ENCODE peak calls at places on chromosomes 4 and X, in four cellular contexts. J is tibial nerve, A is suprapubic skin, E is HAP-1. T is an unnamed sample. For H3K27me3, the result is how much of the 10 kb centered on the place peaks cover.

GRCh38 chr4:99207911-99208718 is 10.9 kb downstream of the ADH6 start:
- DNase-seq in A (no peak), J (no peak), E (no peak), T (no peak)

GRCh38 chr4:140252742-140253555 is 99.0 kb upstream of the MAML3 start:
- DNase-seq in E (peak), J (peak), A (peak), T (no peak)

GRCh38 chrX:153645921-153646481 is 1.0 kb upstream of the DUSP9 start:
- DNase-seq in A (no peak), J (no peak), E (no peak), T (peak)

GRCh38 chr4:152283806-152284470 is 252.0 kb downstream of the FBXW7 start:
- DNase-seq in E (no peak), A (no peak), J (no peak), T (no peak)

GRCh38 chrX:41499984-41500383 is 52.8 kb downstream of the NYX start:
- DNase-seq in A (no peak), J (no peak), E (no peak), T (peak)

GRCh38 chr4:153153339-153153851 is 50.8 kb upstream of the TRIM2 start:
- DNase-seq in E (peak), J (no peak), A (peak), T (no peak)

GRCh38 chr4:150943831-150944230 is 71.3 kb downstream of the LRBA start:
- DNase-seq in J (no peak), E (no peak), A (no peak), T (no peak)

GRCh38 chr4:45475490-45475889 is 648.4 kb downstream of the GABRG1 start:
- DNase-seq in E (no peak), J (no peak), A (no peak), T (no peak)

GRCh38 chr4:915595-915994 is 16.5 kb downstream of the GAK start:
- DNase-seq in E (no peak), J (no peak), A (no peak), T (no peak)

GRCh38 chr4:146333895-146334262 is 119.5 kb downstream of the REELD1 start:
- DNase-seq in J (no peak), A (no peak), E (no peak), T (no peak)

GRCh38 chr4:53763813-53764597 is 172.7 kb upstream of the LNX1 start:
- DNase-seq in A (no peak), J (no peak), E (no peak), T (no peak)

GRCh38 chr4:13611283-13611842 is 16.2 kb downstream of the BOD1L1 start:
- DNase-seq in A (no peak), J (no peak), E (no peak), T (no peak)

GRCh38 chr4:89305712-89306437 is 1.7 kb downstream of the GPRIN3 start:
- DNase-seq in A (no peak), E (no peak), J (no peak), T (no peak)

GRCh38 chr4:8148785-8149435 is 9.7 kb downstream of the ABLIM2 start:
- DNase-seq in E (no peak), A (no peak), J (no peak), T (no peak)

GRCh38 chrX:16559206-16559619 is 90.7 kb upstream of the S100G start:
- DNase-seq in J (no peak), E (no peak), A (no peak), T (no peak)

GRCh38 chr4:21469438-21470032 is 479.0 kb downstream of the KCNIP4 start:
- DNase-seq in J (no peak), E (peak), A (no peak), T (no peak)

GRCh38 chrX:145820825-145821224 is 3.2 kb downstream of the SLITRK2 start:
- DNase-seq in A (no peak), J (no peak), E (no peak), T (no peak)

GRCh38 chr4:17068396-17068795 is 170.0 kb upstream of the LDB2 start:
- DNase-seq in J (no peak), E (no peak), A (no peak), T (no peak)

GRCh38 chr4:31692407-31692940 is 972.3 kb downstream of the PCDH7 start:
- DNase-seq in E (no peak), A (no peak), J (no peak), T (no peak)

GRCh38 chrX:20060961-20061868 is 55.5 kb downstream of the MAP7D2 start:
- DNase-seq in E (no peak), J (no peak), A (no peak), T (no peak)

GRCh38 chrX:41377624-41378023 is 43.7 kb downstream of the DDX3X start:
- DNase-seq in E (no peak), J (no peak), A (no peak), T (no peak)

GRCh38 chr4:10403633-10404445 is 53.4 kb downstream of the ZNF518B start:
- DNase-seq in A (no peak), E (peak), J (no peak), T (no peak)

GRCh38 chrX:56783450-56783831 is 54.4 kb downstream of the NBDY start:
- DNase-seq in A (peak), J (no peak), E (no peak), T (no peak)

GRCh38 chr4:150032541-150032940 is 45.7 kb upstream of the DCLK2 start:
- DNase-seq in A (no peak), E (no peak), J (no peak), T (no peak)

GRCh38 chrX:139093201-139093600 is 381.7 kb upstream of the FGF13 start:
- DNase-seq in E (no peak), J (no peak), A (no peak), T (no peak)

GRCh38 chrX:51891821-51892551 is 1.4 kb upstream of the MAGED1 start:
- DNase-seq in E (no peak), A (peak), J (peak), T (peak)

GRCh38 chr4:107825072-107825789 is 499 bp downstream of the SGMS2 start:
- DNase-seq in J (no peak), E (peak), A (peak), T (peak)

GRCh38 chr4:2313366-2313765 is 51.5 kb upstream of the MXD4 start:
- DNase-seq in A (no peak), E (no peak), J (no peak), T (no peak)
- H3K27me3 ChIP-seq in A (under half), E (under half), J (under half), T (under half)

DNA sequence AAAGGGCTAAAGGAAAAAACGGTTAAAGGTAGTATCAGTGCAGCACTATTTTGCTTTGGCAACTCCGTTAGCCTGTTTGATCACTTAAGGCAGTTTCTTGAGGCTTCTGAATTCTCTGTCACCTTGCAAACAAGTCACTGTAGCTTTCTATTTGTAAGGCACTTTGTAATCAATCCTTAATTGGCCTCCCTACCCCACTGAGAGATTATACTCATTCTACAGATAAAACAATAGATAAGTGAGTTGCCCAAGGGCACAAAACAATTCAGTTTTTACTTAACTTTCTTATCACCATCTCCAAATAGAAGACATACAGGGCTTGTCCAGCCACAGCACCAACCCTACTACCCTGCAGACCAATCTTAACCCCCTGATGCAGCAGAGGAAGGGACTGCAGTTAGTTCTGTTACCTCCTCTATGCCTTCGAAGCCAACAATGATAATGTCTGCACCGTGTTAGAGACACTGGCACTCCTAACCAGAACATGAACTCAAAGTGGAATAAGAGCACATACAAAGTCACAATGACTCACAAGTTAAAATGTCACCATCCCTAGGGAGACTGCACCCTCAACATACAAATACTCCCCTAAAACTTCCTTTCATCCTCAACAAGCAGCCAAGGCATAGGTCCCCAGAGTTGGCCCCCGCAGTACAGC is 1.7 kb downstream of the TMEM185A start:
- DNase-seq in J (no peak), E (no peak), A (no peak), T (no peak)
- H3K4me3 ChIP-seq in J (no peak), E (peak), A (peak), T (peak)

DNA sequence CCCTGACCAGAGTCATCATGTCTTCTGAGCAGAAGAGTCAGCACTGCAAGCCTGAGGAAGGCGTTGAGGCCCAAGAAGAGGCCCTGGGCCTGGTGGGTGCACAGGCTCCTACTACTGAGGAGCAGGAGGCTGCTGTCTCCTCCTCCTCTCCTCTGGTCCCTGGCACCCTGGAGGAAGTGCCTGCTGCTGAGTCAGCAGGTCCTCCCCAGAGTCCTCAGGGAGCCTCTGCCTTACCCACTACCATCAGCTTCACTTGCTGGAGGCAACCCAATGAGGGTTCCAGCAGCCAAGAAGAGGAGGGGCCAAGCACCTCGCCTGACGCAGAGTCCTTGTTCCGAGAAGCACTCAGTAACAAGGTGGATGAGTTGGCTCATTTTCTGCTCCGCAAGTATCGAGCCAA is 11.0 kb downstream of the MAGEA4 start:
- DNase-seq in J (no peak), E (no peak), A (no peak), T (no peak)
- H3K27me3 ChIP-seq in J (under half), E (under half), A (under half), T (under half)

GRCh38 chrX:24175276-24175675 is 25.7 kb downstream of the ZFX start:
- DNase-seq in E (no peak), J (no peak), A (no peak), T (no peak)
- H3K4me3 ChIP-seq in E (no peak), J (no peak), A (no peak), T (no peak)

DNA sequence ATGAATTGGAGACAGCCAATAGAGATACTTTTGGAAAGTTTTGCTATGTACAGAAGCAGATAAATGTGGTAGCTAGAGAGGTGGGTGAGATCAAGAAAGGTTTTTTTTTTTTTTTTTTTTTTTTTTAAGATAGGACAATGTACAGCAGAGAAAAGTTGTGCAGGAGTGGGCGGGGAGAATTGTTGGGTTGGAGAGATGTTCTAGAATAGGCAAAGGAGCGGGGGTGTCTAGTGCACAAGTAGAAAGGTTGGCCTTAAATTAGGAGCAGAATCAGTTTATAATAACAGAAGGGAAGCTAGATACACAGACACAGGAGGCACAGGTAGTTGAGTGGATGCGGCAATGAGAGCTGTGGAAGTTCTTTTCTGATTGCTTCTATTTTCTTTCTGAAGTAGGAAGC is 66.2 kb upstream of the PGK1 start:
- DNase-seq in E (no peak), A (no peak), J (no peak), T (no peak)
- H3K27me3 ChIP-seq in E (under half), A (under half), J (under half), T (under half)

DNA sequence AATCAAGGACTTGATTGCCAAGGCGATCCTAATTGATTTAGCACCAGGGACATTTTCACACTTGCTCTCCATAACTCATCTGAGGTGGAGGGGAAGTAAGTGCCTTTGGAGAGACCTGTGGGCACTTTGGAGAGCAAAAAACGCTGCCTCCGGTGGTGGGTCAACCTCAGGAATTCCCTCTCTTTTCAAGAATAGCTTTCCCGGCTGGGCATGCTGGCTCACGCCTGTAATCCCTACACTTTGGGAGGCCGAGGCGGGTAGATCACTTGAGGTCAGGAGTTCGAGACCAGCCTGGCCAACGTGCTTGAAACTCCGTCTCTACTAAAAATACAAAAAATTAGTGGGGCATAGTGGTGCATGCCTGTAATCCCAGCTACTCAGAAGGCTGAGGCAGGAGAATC is 49.2 kb downstream of the PRPS1 start:
- DNase-seq in J (no peak), E (no peak), A (no peak), T (no peak)
- H3K4me3 ChIP-seq in J (peak), E (peak), A (peak), T (peak)

T was measured in ascending aorta.